ENCODE peak calls at places on chromosomes 6 and 20, in eight cellular contexts. P is adrenal gland, H is heart left ventricle, V is upper lobe of right lung, J is hepatocyte, I is lung, U is SJSA1, F is astrocyte. G is an unnamed sample. For H3K4me1, the result is how much of the 10 kb centered on the place peaks cover.

GRCh38 chr6:42403415-42403814 is 48.3 kb downstream of the TRERF1 start:
- DNase-seq in P (no peak), H (no peak), V (no peak), J (peak), I (no peak), U (no peak), F (peak), G (peak)

GRCh38 chr20:40232288-40232687 is 456.7 kb downstream of the MAFB start:
- DNase-seq in P (no peak), H (no peak), V (no peak), J (no peak), I (no peak), U (no peak), F (no peak), G (no peak)

GRCh38 chr20:38208088-38208487 is 43.0 kb upstream of the TGM2 start:
- DNase-seq in P (no peak), H (no peak), V (peak), J (no peak), I (no peak), U (no peak), F (no peak), G (no peak)

GRCh38 chr6:147127587-147127986 is 76.6 kb upstream of the STXBP5 start:
- DNase-seq in P (no peak), H (no peak), V (no peak), J (no peak), I (no peak), U (no peak), F (peak), G (no peak)

GRCh38 chr6:149122850-149123821 is 194.4 kb upstream of the TAB2 start:
- DNase-seq in P (no peak), H (no peak), V (no peak), J (no peak), I (no peak), U (no peak), F (no peak), G (no peak)

GRCh38 chr6:131636880-131637792 is at the start of gene ENPP3:
- DNase-seq in P (no peak), H (no peak), V (no peak), J (peak), I (no peak), U (no peak), F (no peak), G (peak)

GRCh38 chr6:99780556-99780885 is 173.9 kb downstream of the PRDM13 start:
- DNase-seq in P (no peak), H (no peak), V (peak), J (no peak), I (no peak), U (no peak), F (no peak), G (no peak)

GRCh38 chr20:618980-619379 is 8.9 kb upstream of the TCF15 start:
- DNase-seq in P (no peak), H (no peak), V (no peak), J (no peak), I (no peak), U (no peak), F (no peak), G (no peak)

GRCh38 chr6:34654061-34654460 is 42.5 kb downstream of the ILRUN start:
- DNase-seq in P (no peak), H (no peak), V (no peak), J (no peak), I (no peak), U (no peak), F (no peak), G (no peak)

GRCh38 chr6:43627008-43627825 is 1.8 kb downstream of the GTPBP2 start:
- DNase-seq in P (peak), H (peak), V (peak), J (peak), I (peak), U (peak), F (peak), G (peak)

GRCh38 chr6:28756555-28756918 is 167.2 kb downstream of the TRIM27 start:
- DNase-seq in P (no peak), H (no peak), V (no peak), J (no peak), I (no peak), U (no peak), F (no peak), G (no peak)

GRCh38 chr6:131819507-131820228 is 11.8 kb downstream of the ENPP1 start:
- DNase-seq in P (no peak), H (no peak), V (no peak), J (peak), I (no peak), U (no peak), F (peak), G (peak)

GRCh38 chr20:59985864-59986263 is 27.6 kb downstream of the CDH26 start:
- DNase-seq in P (no peak), H (no peak), V (no peak), J (no peak), I (no peak), U (no peak), F (no peak), G (no peak)

GRCh38 chr6:124466949-124467348 is 495.3 kb upstream of the RNF217 start:
- DNase-seq in P (no peak), H (no peak), V (no peak), J (no peak), I (no peak), U (no peak), F (peak), G (no peak)

GRCh38 chr6:23306251-23306950 is 737.0 kb downstream of the HDGFL1 start:
- DNase-seq in P (no peak), H (no peak), V (no peak), J (no peak), I (no peak), U (no peak), F (no peak), G (no peak)
- H3K4me1 ChIP-seq in P (under half), H (under half), V (under half), J (under half), I (under half), U (under half), F (under half), G (under half)

DNA sequence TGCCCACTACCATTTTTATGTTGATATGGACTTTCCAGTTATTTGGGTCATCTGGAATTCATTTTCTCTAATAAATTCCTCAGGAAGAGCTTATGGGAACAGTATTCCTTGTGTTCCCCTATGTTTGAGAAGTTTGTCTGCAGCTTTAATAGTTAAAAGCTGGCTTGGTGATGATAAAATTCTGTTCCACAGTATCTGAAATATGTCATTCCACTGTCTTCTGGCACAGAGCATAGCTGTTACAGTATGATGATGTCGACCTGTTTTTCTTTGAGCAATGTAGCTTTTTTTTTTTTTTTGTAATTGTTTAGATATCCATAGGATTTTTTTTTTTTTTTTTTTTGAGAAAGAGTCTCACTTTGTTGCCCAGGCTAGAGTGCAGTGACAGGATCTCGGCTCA is 43.2 kb downstream of the NCOA3 start:
- DNase-seq in P (no peak), H (no peak), V (no peak), J (no peak), I (no peak), U (no peak), F (peak), G (peak)
- H3K4me3 ChIP-seq in P (no peak), H (no peak), V (no peak), J (no peak), I (no peak), U (no peak), F (no peak), G (no peak)

GRCh38 chr6:39929733-39930461 is 4.4 kb downstream of the MOCS1 start:
- DNase-seq in P (no peak), H (no peak), V (no peak), J (no peak), I (no peak), U (no peak), F (no peak), G (peak)
- H3K4me1 ChIP-seq in P (under half), H (half or more), V (under half), J (under half), I (under half), U (under half), F (under half), G (half or more)

GRCh38 chr20:25540273-25540672 is 45.1 kb downstream of the NINL start:
- DNase-seq in P (peak), H (no peak), V (no peak), J (no peak), I (no peak), U (no peak), F (no peak), G (no peak)
- H3K4me3 ChIP-seq in P (peak), H (peak), V (peak), J (no peak), I (no peak), U (no peak), F (no peak), G (peak)

GRCh38 chr6:130161627-130162404 is 60.9 kb downstream of the SAMD3 start:
- DNase-seq in P (no peak), H (peak), V (no peak), J (no peak), I (no peak), U (no peak), F (peak), G (peak)

GRCh38 chr6:130163261-130163660 is 59.5 kb downstream of the SAMD3 start:
- DNase-seq in P (no peak), H (no peak), V (no peak), J (no peak), I (no peak), U (no peak), F (no peak), G (no peak)

GRCh38 chr6:130164251-130164650 is 58.5 kb downstream of the SAMD3 start:
- DNase-seq in P (no peak), H (no peak), V (no peak), J (no peak), I (no peak), U (no peak), F (no peak), G (no peak)

GRCh38 chr6:130162421-130162820 is 60.3 kb downstream of the SAMD3 start:
- DNase-seq in P (no peak), H (no peak), V (no peak), J (no peak), I (no peak), U (no peak), F (no peak), G (no peak)

DNA sequence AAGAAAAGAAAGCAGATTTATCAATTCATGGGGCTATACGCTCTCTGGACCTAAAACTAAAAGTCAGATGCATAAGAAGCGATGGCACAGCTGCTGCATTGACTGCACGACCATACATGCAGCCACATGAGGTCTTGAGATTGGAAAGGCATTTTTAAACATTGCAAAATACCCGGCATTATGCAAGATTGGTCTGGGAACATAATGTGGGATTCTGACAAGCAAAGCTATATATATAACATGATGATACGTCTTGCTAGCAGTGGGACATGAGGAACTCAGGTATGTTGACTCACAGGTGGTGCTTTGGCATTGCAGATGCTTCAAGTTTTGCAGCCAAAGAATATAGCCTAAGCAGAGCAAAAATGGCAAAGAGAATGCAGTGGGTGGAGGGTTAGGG is 55.1 kb downstream of the SAMD3 start:
- DNase-seq in P (no peak), H (no peak), V (no peak), J (peak), I (no peak), U (no peak), F (peak), G (peak)
- H3K4me1 ChIP-seq in P (under half), H (under half), V (under half), J (under half), I (under half), U (under half), F (under half), G (under half)

GRCh38 chr6:36598326-36598725 is 4.2 kb downstream of the SRSF3 start:
- DNase-seq in P (no peak), H (no peak), V (peak), J (no peak), I (no peak), U (no peak), F (no peak), G (no peak)

GRCh38 chr6:36597775-36598174 is 3.6 kb downstream of the SRSF3 start:
- DNase-seq in P (no peak), H (no peak), V (peak), J (no peak), I (no peak), U (no peak), F (no peak), G (no peak)

GRCh38 chr6:36599791-36600209 is 5.6 kb downstream of the SRSF3 start:
- DNase-seq in P (peak), H (peak), V (peak), J (peak), I (no peak), U (peak), F (peak), G (peak)

GRCh38 chr6:36600564-36601146 is 6.5 kb downstream of the SRSF3 start:
- DNase-seq in P (no peak), H (no peak), V (no peak), J (no peak), I (no peak), U (no peak), F (no peak), G (no peak)

GRCh38 chr6:36598739-36599318 is 4.7 kb downstream of the SRSF3 start:
- DNase-seq in P (no peak), H (no peak), V (peak), J (no peak), I (no peak), U (no peak), F (no peak), G (no peak)
- H3K4me3 ChIP-seq in P (peak), H (peak), V (peak), J (peak), I (peak), U (peak), F (peak), G (peak)

DNA sequence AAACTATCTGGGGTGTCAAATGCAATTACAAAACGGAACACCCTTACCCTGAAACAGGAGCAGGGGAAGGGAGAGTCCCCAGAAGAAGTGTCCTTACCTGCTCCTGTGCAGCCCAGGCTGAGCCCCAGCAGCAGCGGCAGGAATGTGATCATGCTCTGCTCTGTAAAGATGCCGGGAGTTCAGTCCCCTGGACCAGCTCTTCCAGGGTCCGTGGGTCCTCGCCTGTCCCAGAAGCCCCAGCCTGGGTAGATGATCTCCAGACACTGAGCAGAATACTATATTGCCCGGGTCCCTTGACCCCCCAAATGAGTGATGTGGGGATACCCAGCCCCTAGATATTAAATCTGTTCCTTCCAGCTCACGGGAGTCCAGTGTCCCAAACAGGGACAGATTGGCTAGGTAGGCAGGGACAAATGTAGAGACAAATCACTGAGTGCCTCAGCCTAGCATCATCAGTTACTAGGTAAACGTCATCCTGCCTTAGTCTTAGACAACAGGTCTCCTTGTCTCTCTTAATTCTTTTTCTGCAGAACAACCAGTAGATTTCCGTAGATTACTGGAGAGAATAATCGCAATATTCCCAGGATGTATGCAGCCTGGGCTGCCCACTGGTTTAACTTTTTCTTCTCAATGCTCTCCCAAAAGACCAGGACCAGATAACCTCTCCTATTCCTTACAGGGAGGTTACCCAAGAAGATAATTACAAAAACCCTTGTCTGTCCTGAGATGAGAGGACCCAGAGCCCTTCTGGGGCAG is at the start of gene HLA-DMB:
- DNase-seq in P (peak), H (peak), V (peak), J (peak), I (peak), U (no peak), F (peak), G (peak)
- H3K4me1 ChIP-seq in P (under half), H (under half), V (under half), J (under half), I (under half), U (under half), F (under half), G (under half)

DNA sequence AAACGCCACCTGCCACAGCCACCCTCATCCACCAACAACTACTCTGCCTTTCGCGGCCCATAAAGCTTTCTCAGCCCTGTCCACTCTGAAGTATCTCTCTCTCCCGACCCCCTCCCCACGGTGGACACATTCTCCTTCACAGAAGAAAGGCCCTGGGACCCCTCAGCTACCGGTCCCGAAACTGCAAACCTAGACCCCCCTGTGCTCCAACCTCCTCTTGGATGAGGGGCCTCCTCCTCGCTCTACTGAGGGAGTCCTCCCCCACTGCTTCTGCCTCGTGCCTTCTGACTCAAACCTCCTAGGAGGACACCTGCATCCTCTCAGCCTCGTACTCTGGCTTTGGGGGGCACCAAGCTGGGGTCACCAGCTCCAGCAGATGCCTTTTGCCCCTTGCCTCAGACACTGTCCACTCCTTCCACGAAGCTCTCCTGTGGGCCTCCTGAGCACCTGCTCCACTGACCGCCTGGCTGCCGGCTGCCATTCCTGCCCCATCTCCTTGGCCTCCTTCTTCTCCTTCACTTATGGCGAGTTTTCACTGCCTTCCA is 24.9 kb downstream of the RNASET2 start:
- DNase-seq in P (no peak), H (no peak), V (no peak), J (no peak), I (no peak), U (no peak), F (no peak), G (no peak)
- H3K4me3 ChIP-seq in P (no peak), H (no peak), V (no peak), J (no peak), I (no peak), U (no peak), F (no peak), G (no peak)

GRCh38 chr20:58597021-58597940 is 53.8 kb upstream of the STX16 start:
- DNase-seq in P (no peak), H (no peak), V (no peak), J (peak), I (no peak), U (no peak), F (peak), G (peak)
- H3K4me1 ChIP-seq in P (under half), H (under half), V (under half), J (under half), I (under half), U (under half), F (under half), G (under half)

G was measured in adipocyte.